ENCODE peak calls at places on chromosomes 4 and X, in ten cellular contexts. One of them, this sample, is unnamed.

GRCh38 chrX:9897761-9898161 is 69.4 kb upstream of the CLDN34 start:
- DNase-seq in MCF 10A: peak; percentile 34
- DNase-seq in suprapubic skin: no peak
- DNase-seq in NB4: peak; percentile 85
- DNase-seq in AG04449: peak; percentile 88
- DNase-seq in fibroblast of mammary gland: peak; percentile 85
- DNase-seq in RWPE1: no peak
- DNase-seq in HepG2: no peak
- DNase-seq in GM10248: no peak
- DNase-seq in colonic mucosa: no peak
- DNase-seq in this sample: no peak

GRCh38 chrX:109600114-109600710 is 24.8 kb downstream of the KCNE5 start:
- DNase-seq in MCF 10A: no peak
- DNase-seq in RWPE1: no peak
- DNase-seq in fibroblast of mammary gland: peak; percentile 11
- DNase-seq in NB4: peak; percentile 63
- DNase-seq in HepG2: no peak
- DNase-seq in GM10248: no peak
- DNase-seq in suprapubic skin: no peak
- DNase-seq in AG04449: no peak
- DNase-seq in colonic mucosa: no peak
- DNase-seq in this sample: no peak

GRCh38 chr4:114688063-114688462 is 89.5 kb downstream of the UGT8 start:
- DNase-seq in HepG2: no peak
- DNase-seq in GM10248: no peak
- DNase-seq in RWPE1: no peak
- DNase-seq in NB4: no peak
- DNase-seq in AG04449: no peak
- DNase-seq in colonic mucosa: no peak
- DNase-seq in MCF 10A: no peak
- DNase-seq in suprapubic skin: no peak
- DNase-seq in fibroblast of mammary gland: peak; percentile 1
- DNase-seq in this sample: no peak

GRCh38 chrX:101164766-101165590 is 54.6 kb upstream of the DRP2 start:
- DNase-seq in suprapubic skin: no peak
- DNase-seq in RWPE1: no peak
- DNase-seq in HepG2: no peak
- DNase-seq in colonic mucosa: no peak
- DNase-seq in fibroblast of mammary gland: peak; percentile 86
- DNase-seq in AG04449: no peak
- DNase-seq in MCF 10A: no peak
- DNase-seq in NB4: no peak
- DNase-seq in GM10248: no peak
- DNase-seq in this sample: no peak

GRCh38 chr4:173332963-173333657 is 1.0 kb downstream of the HMGB2 start:
- DNase-seq in suprapubic skin: no peak
- DNase-seq in GM10248: no peak
- DNase-seq in colonic mucosa: no peak
- DNase-seq in AG04449: no peak
- DNase-seq in MCF 10A: peak; percentile 49
- DNase-seq in HepG2: no peak
- DNase-seq in fibroblast of mammary gland: peak; percentile 17
- DNase-seq in NB4: no peak
- DNase-seq in RWPE1: peak; percentile 37
- DNase-seq in this sample: peak; percentile 4

GRCh38 chr4:106607566-106607965 is 239.0 kb upstream of the GIMD1 start:
- DNase-seq in HepG2: no peak
- DNase-seq in NB4: no peak
- DNase-seq in MCF 10A: no peak
- DNase-seq in AG04449: no peak
- DNase-seq in suprapubic skin: no peak
- DNase-seq in fibroblast of mammary gland: no peak
- DNase-seq in RWPE1: no peak
- DNase-seq in GM10248: no peak
- DNase-seq in colonic mucosa: no peak
- DNase-seq in this sample: no peak

GRCh38 chr4:81919238-81919637 is 447.5 kb upstream of the RASGEF1B start:
- DNase-seq in NB4: peak; percentile 20
- DNase-seq in suprapubic skin: no peak
- DNase-seq in MCF 10A: peak; percentile 38
- DNase-seq in RWPE1: peak; percentile 9
- DNase-seq in fibroblast of mammary gland: peak; percentile 10
- DNase-seq in HepG2: peak; percentile 21
- DNase-seq in colonic mucosa: no peak
- DNase-seq in GM10248: peak; percentile 21
- DNase-seq in AG04449: no peak
- DNase-seq in this sample: peak; percentile 22

GRCh38 chr4:183747931-183748664 is 89.0 kb downstream of the TRAPPC11 start:
- DNase-seq in MCF 10A: peak; percentile 42
- DNase-seq in fibroblast of mammary gland: no peak
- DNase-seq in NB4: no peak
- DNase-seq in GM10248: no peak
- DNase-seq in RWPE1: no peak
- DNase-seq in suprapubic skin: no peak
- DNase-seq in HepG2: no peak
- DNase-seq in colonic mucosa: peak; percentile 45
- DNase-seq in AG04449: no peak
- DNase-seq in this sample: no peak

GRCh38 chr4:83781434-83781833 is 245.5 kb downstream of the GPAT3 start:
- DNase-seq in NB4: no peak
- DNase-seq in fibroblast of mammary gland: no peak
- DNase-seq in colonic mucosa: no peak
- DNase-seq in HepG2: no peak
- DNase-seq in MCF 10A: no peak
- DNase-seq in AG04449: no peak
- DNase-seq in GM10248: no peak
- DNase-seq in RWPE1: no peak
- DNase-seq in suprapubic skin: no peak
- DNase-seq in this sample: no peak

GRCh38 chrX:104187931-104188330 is 21.7 kb downstream of the FAM199X start:
- DNase-seq in NB4: no peak
- DNase-seq in fibroblast of mammary gland: no peak
- DNase-seq in suprapubic skin: no peak
- DNase-seq in RWPE1: no peak
- DNase-seq in GM10248: no peak
- DNase-seq in colonic mucosa: no peak
- DNase-seq in HepG2: no peak
- DNase-seq in MCF 10A: no peak
- DNase-seq in AG04449: no peak
- DNase-seq in this sample: no peak

GRCh38 chr4:54439831-54440243 is 210.7 kb downstream of the PDGFRA start:
- DNase-seq in colonic mucosa: peak; percentile 20
- DNase-seq in RWPE1: no peak
- DNase-seq in fibroblast of mammary gland: peak; percentile 69
- DNase-seq in NB4: peak; percentile 72
- DNase-seq in AG04449: no peak
- DNase-seq in MCF 10A: peak; percentile 9
- DNase-seq in suprapubic skin: no peak
- DNase-seq in GM10248: no peak
- DNase-seq in HepG2: no peak
- DNase-seq in this sample: no peak

GRCh38 chr4:128604840-128605239 is 204.7 kb upstream of the JADE1 start:
- DNase-seq in suprapubic skin: no peak
- DNase-seq in HepG2: no peak
- DNase-seq in NB4: peak; percentile 4
- DNase-seq in GM10248: no peak
- DNase-seq in RWPE1: peak; percentile 53
- DNase-seq in fibroblast of mammary gland: no peak
- DNase-seq in colonic mucosa: no peak
- DNase-seq in AG04449: no peak
- DNase-seq in MCF 10A: peak; percentile 39
- DNase-seq in this sample: no peak

GRCh38 chr4:149264093-149264733 is 551.4 kb downstream of the IQCM start:
- DNase-seq in colonic mucosa: peak; percentile 41
- DNase-seq in fibroblast of mammary gland: peak; percentile 66
- DNase-seq in AG04449: peak; percentile 5
- DNase-seq in RWPE1: peak; percentile 30
- DNase-seq in HepG2: peak; percentile 50
- DNase-seq in GM10248: peak; percentile 7
- DNase-seq in NB4: peak; percentile 55
- DNase-seq in suprapubic skin: no peak
- DNase-seq in MCF 10A: peak; percentile 80
- DNase-seq in this sample: peak; percentile 30

GRCh38 chr4:145299380-145300076 is 119.1 kb upstream of the OTUD4 start:
- DNase-seq in HepG2: peak; percentile 5
- DNase-seq in colonic mucosa: no peak
- DNase-seq in AG04449: peak; percentile 64
- DNase-seq in fibroblast of mammary gland: peak; percentile 98
- DNase-seq in MCF 10A: peak; percentile 86
- DNase-seq in suprapubic skin: no peak
- DNase-seq in NB4: peak; percentile 60
- DNase-seq in GM10248: peak; percentile 42
- DNase-seq in RWPE1: peak; percentile 46
- DNase-seq in this sample: no peak

GRCh38 chrX:848366-848765 is 217.8 kb downstream of the SHOX start:
- DNase-seq in RWPE1: no peak
- DNase-seq in NB4: no peak
- DNase-seq in MCF 10A: no peak
- DNase-seq in colonic mucosa: no peak
- DNase-seq in fibroblast of mammary gland: no peak
- DNase-seq in HepG2: no peak
- DNase-seq in GM10248: no peak
- DNase-seq in AG04449: no peak
- DNase-seq in suprapubic skin: no peak
- DNase-seq in this sample: no peak

GRCh38 chr4:40471923-40472322 is 136.8 kb downstream of the CHRNA9 start:
- DNase-seq in fibroblast of mammary gland: peak; percentile 35
- DNase-seq in GM10248: no peak
- DNase-seq in AG04449: no peak
- DNase-seq in colonic mucosa: no peak
- DNase-seq in RWPE1: peak; percentile 24
- DNase-seq in MCF 10A: no peak
- DNase-seq in NB4: no peak
- DNase-seq in suprapubic skin: no peak
- DNase-seq in HepG2: no peak
- DNase-seq in this sample: no peak

DNA sequence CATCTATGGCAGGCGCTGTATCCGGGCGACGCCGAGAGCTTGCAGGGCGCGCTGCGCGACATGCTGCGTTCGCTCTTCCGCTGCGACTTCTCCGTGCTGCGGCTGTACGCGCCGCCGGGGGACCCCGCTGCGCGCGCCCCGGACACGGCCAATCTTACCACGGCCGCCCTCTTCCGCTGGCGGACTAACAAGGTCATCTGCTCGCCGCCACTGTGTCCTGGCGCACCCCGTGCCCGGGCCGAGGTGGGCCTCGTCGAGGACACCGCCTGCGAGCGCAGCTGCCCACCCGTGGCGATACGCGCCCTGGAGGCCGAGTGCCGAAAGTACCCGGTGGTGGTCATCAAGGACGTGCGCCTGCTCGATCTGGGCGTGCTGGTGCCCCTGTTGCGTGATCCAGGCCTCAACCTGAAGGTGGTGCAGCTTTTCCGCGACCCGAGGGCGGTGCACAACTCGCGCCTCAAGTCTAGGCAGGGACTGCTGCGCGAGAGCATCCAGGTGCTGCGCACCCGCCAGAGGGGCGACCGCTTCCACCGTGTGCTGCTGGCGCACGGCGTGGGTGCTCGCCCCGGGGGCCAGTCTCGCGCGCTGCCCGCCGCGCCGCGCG is 874 bp downstream of the CHST7 start:
- DNase-seq in GM10248: no peak
- DNase-seq in AG04449: no peak
- DNase-seq in colonic mucosa: no peak
- DNase-seq in RWPE1: no peak
- DNase-seq in fibroblast of mammary gland: no peak
- DNase-seq in HepG2: peak; percentile 12
- DNase-seq in MCF 10A: no peak
- DNase-seq in NB4: no peak
- DNase-seq in suprapubic skin: no peak
- DNase-seq in this sample: peak; percentile 44
- TF ChIP-seq CTCF in GM10248: no peak
- TF ChIP-seq CTCF in AG04449: peak; percentile 2
- TF ChIP-seq CTCF in colonic mucosa: no peak
- TF ChIP-seq CTCF in RWPE1: no peak
- TF ChIP-seq CTCF in fibroblast of mammary gland: no peak
- TF ChIP-seq CTCF in HepG2: peak; percentile 34
- TF ChIP-seq CTCF in MCF 10A: no peak
- TF ChIP-seq CTCF in NB4: no peak
- TF ChIP-seq CTCF in suprapubic skin: no peak
- TF ChIP-seq CTCF in this sample: peak; percentile 8

DNA sequence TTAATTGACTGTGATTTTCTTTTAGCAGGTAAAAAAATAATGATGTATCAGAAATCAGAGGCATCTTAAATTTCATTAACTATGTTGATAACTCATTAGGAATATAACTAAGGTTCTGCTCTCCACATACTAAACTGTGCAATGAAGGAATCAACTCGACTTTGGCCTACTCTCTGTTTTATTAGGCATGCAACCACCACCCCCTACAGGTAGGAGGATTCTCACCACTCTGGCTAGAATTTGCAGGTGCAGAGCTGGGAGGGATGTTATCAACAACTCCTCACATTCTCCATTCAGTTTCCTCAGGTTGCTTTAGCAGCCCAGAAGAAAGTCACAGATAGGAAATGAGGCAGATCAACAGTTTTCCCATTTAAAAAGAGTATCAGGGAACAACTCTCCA is 160.1 kb downstream of the COX18 start:
- DNase-seq in suprapubic skin: no peak
- DNase-seq in NB4: no peak
- DNase-seq in HepG2: peak; percentile 10
- DNase-seq in MCF 10A: peak; percentile 39
- DNase-seq in AG04449: no peak
- DNase-seq in fibroblast of mammary gland: no peak
- DNase-seq in GM10248: no peak
- DNase-seq in RWPE1: no peak
- DNase-seq in colonic mucosa: no peak
- DNase-seq in this sample: peak; percentile 4
- TF ChIP-seq CTCF in suprapubic skin: no peak
- TF ChIP-seq CTCF in NB4: no peak
- TF ChIP-seq CTCF in HepG2: peak; percentile 51
- TF ChIP-seq CTCF in MCF 10A: peak; percentile 13
- TF ChIP-seq CTCF in AG04449: no peak
- TF ChIP-seq CTCF in fibroblast of mammary gland: no peak
- TF ChIP-seq CTCF in GM10248: no peak
- TF ChIP-seq CTCF in RWPE1: no peak
- TF ChIP-seq CTCF in colonic mucosa: no peak
- TF ChIP-seq CTCF in this sample: no peak

DNA sequence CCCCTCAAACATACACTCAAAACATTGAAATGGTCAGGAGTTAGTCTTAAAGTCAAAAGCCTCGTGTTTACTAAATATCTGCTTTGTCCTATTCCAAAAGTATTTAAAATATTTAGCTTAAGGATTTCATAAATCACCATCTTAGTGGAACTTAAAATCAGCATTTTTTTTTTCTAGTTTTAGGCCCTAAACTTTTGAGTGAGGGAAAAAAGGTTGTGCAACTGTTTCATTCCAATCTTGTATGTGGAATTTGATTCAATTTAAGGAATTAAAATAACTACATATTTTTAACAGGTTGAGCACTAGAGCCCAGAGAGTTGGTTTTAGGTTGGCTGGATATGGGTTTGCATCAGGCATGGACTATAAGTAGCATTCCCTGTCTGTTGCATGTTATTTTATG is 35.7 kb upstream of the ANK2 start:
- DNase-seq in NB4: no peak
- DNase-seq in RWPE1: no peak
- DNase-seq in AG04449: no peak
- DNase-seq in HepG2: no peak
- DNase-seq in GM10248: no peak
- DNase-seq in MCF 10A: no peak
- DNase-seq in fibroblast of mammary gland: no peak
- DNase-seq in suprapubic skin: no peak
- DNase-seq in colonic mucosa: no peak
- DNase-seq in this sample: no peak
- TF ChIP-seq CTCF in NB4: no peak
- TF ChIP-seq CTCF in RWPE1: no peak
- TF ChIP-seq CTCF in AG04449: no peak
- TF ChIP-seq CTCF in HepG2: no peak
- TF ChIP-seq CTCF in GM10248: no peak
- TF ChIP-seq CTCF in MCF 10A: no peak
- TF ChIP-seq CTCF in fibroblast of mammary gland: no peak
- TF ChIP-seq CTCF in suprapubic skin: no peak
- TF ChIP-seq CTCF in colonic mucosa: no peak
- TF ChIP-seq CTCF in this sample: no peak

GRCh38 chr4:36308150-36308549 is 26.7 kb downstream of the DTHD1 start:
- DNase-seq in NB4: no peak
- DNase-seq in GM10248: no peak
- DNase-seq in MCF 10A: no peak
- DNase-seq in colonic mucosa: no peak
- DNase-seq in fibroblast of mammary gland: no peak
- DNase-seq in suprapubic skin: no peak
- DNase-seq in HepG2: no peak
- DNase-seq in RWPE1: no peak
- DNase-seq in AG04449: no peak
- DNase-seq in this sample: no peak
- TF ChIP-seq CTCF in NB4: no peak
- TF ChIP-seq CTCF in GM10248: no peak
- TF ChIP-seq CTCF in MCF 10A: no peak
- TF ChIP-seq CTCF in colonic mucosa: no peak
- TF ChIP-seq CTCF in fibroblast of mammary gland: no peak
- TF ChIP-seq CTCF in suprapubic skin: no peak
- TF ChIP-seq CTCF in HepG2: no peak
- TF ChIP-seq CTCF in RWPE1: no peak
- TF ChIP-seq CTCF in AG04449: no peak
- TF ChIP-seq CTCF in this sample: no peak